ENCODE peak calls at places on chromosomes 13 and 19, in six cellular contexts. One of them, this sample, is unnamed.

GRCh38 chr13:71866173-71867091 is 572 bp downstream of the DACH1 start:
- DNase-seq in tibial nerve: no peak
- DNase-seq in sciatic nerve: peak
- DNase-seq in RCC 7860: no peak
- DNase-seq in NCI-H1436: peak
- DNase-seq in choroid plexus epithelial cell: no peak
- DNase-seq in this sample: no peak

GRCh38 chr13:97921146-97921776 is 32.2 kb upstream of the IPO5 start:
- DNase-seq in RCC 7860: no peak
- DNase-seq in choroid plexus epithelial cell: no peak
- DNase-seq in NCI-H1436: no peak
- DNase-seq in tibial nerve: no peak
- DNase-seq in sciatic nerve: peak
- DNase-seq in this sample: no peak

GRCh38 chr19:16830679-16831078 is 1.5 kb downstream of the SIN3B start:
- DNase-seq in choroid plexus epithelial cell: peak
- DNase-seq in tibial nerve: no peak
- DNase-seq in NCI-H1436: no peak
- DNase-seq in RCC 7860: no peak
- DNase-seq in sciatic nerve: no peak
- DNase-seq in this sample: no peak

GRCh38 chr13:61414136-61414535 is 1.5 kb downstream of the PCDH20 start:
- DNase-seq in tibial nerve: no peak
- DNase-seq in sciatic nerve: no peak
- DNase-seq in NCI-H1436: no peak
- DNase-seq in choroid plexus epithelial cell: no peak
- DNase-seq in RCC 7860: no peak
- DNase-seq in this sample: peak

GRCh38 chr13:43057653-43058317 is 34.4 kb downstream of the DNAJC15 start:
- DNase-seq in RCC 7860: no peak
- DNase-seq in tibial nerve: no peak
- DNase-seq in NCI-H1436: no peak
- DNase-seq in choroid plexus epithelial cell: peak
- DNase-seq in sciatic nerve: no peak
- DNase-seq in this sample: no peak

GRCh38 chr13:111387945-111388600 is 67.6 kb downstream of the TEX29 start:
- DNase-seq in choroid plexus epithelial cell: no peak
- DNase-seq in RCC 7860: no peak
- DNase-seq in sciatic nerve: no peak
- DNase-seq in NCI-H1436: no peak
- DNase-seq in tibial nerve: no peak
- DNase-seq in this sample: no peak

GRCh38 chr19:45498411-45499195 is at the start of gene PPM1N:
- DNase-seq in tibial nerve: no peak
- DNase-seq in sciatic nerve: no peak
- DNase-seq in NCI-H1436: peak
- DNase-seq in RCC 7860: no peak
- DNase-seq in choroid plexus epithelial cell: no peak
- DNase-seq in this sample: no peak

GRCh38 chr19:55641376-55642152 is 762 bp downstream of the ZNF580 start:
- DNase-seq in sciatic nerve: no peak
- DNase-seq in choroid plexus epithelial cell: peak
- DNase-seq in tibial nerve: no peak
- DNase-seq in NCI-H1436: no peak
- DNase-seq in RCC 7860: no peak
- DNase-seq in this sample: no peak

GRCh38 chr19:6249296-6249695 is 30.5 kb downstream of the MLLT1 start:
- DNase-seq in RCC 7860: no peak
- DNase-seq in choroid plexus epithelial cell: peak
- DNase-seq in tibial nerve: no peak
- DNase-seq in NCI-H1436: no peak
- DNase-seq in sciatic nerve: no peak
- DNase-seq in this sample: no peak

GRCh38 chr19:10603873-10604459 is 16.9 kb upstream of the AP1M2 start:
- DNase-seq in RCC 7860: no peak
- DNase-seq in sciatic nerve: no peak
- DNase-seq in tibial nerve: no peak
- DNase-seq in choroid plexus epithelial cell: peak
- DNase-seq in NCI-H1436: no peak
- DNase-seq in this sample: no peak

GRCh38 chr13:107743983-107744382 is 471.4 kb downstream of the LIG4 start:
- DNase-seq in sciatic nerve: no peak
- DNase-seq in NCI-H1436: no peak
- DNase-seq in RCC 7860: no peak
- DNase-seq in choroid plexus epithelial cell: peak
- DNase-seq in tibial nerve: no peak
- DNase-seq in this sample: no peak

GRCh38 chr19:53960187-53960586 is 2.5 kb upstream of the CACNG8 start:
- DNase-seq in RCC 7860: no peak
- DNase-seq in NCI-H1436: no peak
- DNase-seq in tibial nerve: no peak
- DNase-seq in choroid plexus epithelial cell: no peak
- DNase-seq in sciatic nerve: no peak
- DNase-seq in this sample: no peak

GRCh38 chr19:18349524-18350128 is 9.2 kb downstream of the PGPEP1 start:
- DNase-seq in RCC 7860: peak
- DNase-seq in sciatic nerve: peak
- DNase-seq in choroid plexus epithelial cell: peak
- DNase-seq in NCI-H1436: peak
- DNase-seq in tibial nerve: peak
- DNase-seq in this sample: peak

GRCh38 chr19:57436392-57436791 is 1.3 kb downstream of the ZNF749 start:
- DNase-seq in tibial nerve: no peak
- DNase-seq in NCI-H1436: no peak
- DNase-seq in choroid plexus epithelial cell: no peak
- DNase-seq in sciatic nerve: no peak
- DNase-seq in RCC 7860: no peak
- DNase-seq in this sample: no peak

GRCh38 chr13:69737129-69737935 is 370.3 kb upstream of the ATXN8OS start:
- DNase-seq in sciatic nerve: no peak
- DNase-seq in RCC 7860: no peak
- DNase-seq in tibial nerve: no peak
- DNase-seq in choroid plexus epithelial cell: no peak
- DNase-seq in NCI-H1436: no peak
- DNase-seq in this sample: no peak